ENCODE peak calls at places on chromosome 20, in four cellular contexts. Q is A549, U is H54, C is body of pancreas. W is an unnamed sample.

GRCh38 chr20:1427457-1428054 is 34.7 kb upstream of the FKBP1A start:
- DNase-seq in Q (no peak), U (no peak), C (no peak), W (no peak)

GRCh38 chr20:46087161-46087560 is 2.6 kb downstream of the NCOA5 start:
- DNase-seq in Q (no peak), U (no peak), C (no peak), W (peak)

GRCh38 chr20:16944753-16945152 is 196.6 kb downstream of the OTOR start:
- DNase-seq in Q (no peak), U (no peak), C (no peak), W (no peak)

GRCh38 chr20:44618318-44618731 is 33.2 kb downstream of the ADA start:
- DNase-seq in Q (no peak), U (no peak), C (no peak), W (no peak)

GRCh38 chr20:41632896-41633295 is 14.7 kb upstream of the CHD6 start:
- DNase-seq in Q (no peak), U (no peak), C (no peak), W (no peak)

GRCh38 chr20:24761220-24762065 is 187.6 kb upstream of the CST7 start:
- DNase-seq in Q (no peak), U (no peak), C (no peak), W (no peak)

GRCh38 chr20:23050847-23051627 is 1.6 kb upstream of the THBD start:
- DNase-seq in Q (no peak), U (peak), C (peak), W (peak)

GRCh38 chr20:58906894-58907293 is 54.4 kb downstream of the GNAS start:
- DNase-seq in Q (no peak), U (no peak), C (peak), W (no peak)

GRCh38 chr20:49961413-49961812 is 21.4 kb upstream of the SNAI1 start:
- DNase-seq in Q (no peak), U (no peak), C (no peak), W (no peak)

GRCh38 chr20:11001767-11002540 is 328.2 kb upstream of the JAG1 start:
- DNase-seq in Q (peak), U (peak), C (no peak), W (no peak)

GRCh38 chr20:7792131-7792869 is 148.0 kb downstream of the HAO1 start:
- DNase-seq in Q (no peak), U (no peak), C (no peak), W (no peak)

GRCh38 chr20:38326309-38326708 is 20.0 kb upstream of the LBP start:
- DNase-seq in Q (no peak), U (no peak), C (no peak), W (no peak)

GRCh38 chr20:17499041-17499440 is 32.1 kb downstream of the BFSP1 start:
- DNase-seq in Q (no peak), U (no peak), C (no peak), W (no peak)

GRCh38 chr20:63315240-63315981 is 22.4 kb downstream of the COL20A1 start:
- DNase-seq in Q (no peak), U (no peak), C (peak), W (no peak)

GRCh38 chr20:23350855-23351838 is 556 bp downstream of the NXT1 start:
- DNase-seq in Q (peak), U (no peak), C (peak), W (peak)

GRCh38 chr20:19756756-19757486 is 1.1 kb upstream of the RIN2 start:
- DNase-seq in Q (no peak), U (no peak), C (peak), W (no peak)

GRCh38 chr20:19758888-19759331 is 852 bp downstream of the RIN2 start:
- DNase-seq in Q (peak), U (no peak), C (peak), W (no peak)

GRCh38 chr20:19757487-19757972 is 528 bp upstream of the RIN2 start:
- DNase-seq in Q (peak), U (peak), C (peak), W (no peak)

GRCh38 chr20:19760371-19760721 is 2.3 kb downstream of the RIN2 start:
- DNase-seq in Q (no peak), U (no peak), C (no peak), W (no peak)

DNA sequence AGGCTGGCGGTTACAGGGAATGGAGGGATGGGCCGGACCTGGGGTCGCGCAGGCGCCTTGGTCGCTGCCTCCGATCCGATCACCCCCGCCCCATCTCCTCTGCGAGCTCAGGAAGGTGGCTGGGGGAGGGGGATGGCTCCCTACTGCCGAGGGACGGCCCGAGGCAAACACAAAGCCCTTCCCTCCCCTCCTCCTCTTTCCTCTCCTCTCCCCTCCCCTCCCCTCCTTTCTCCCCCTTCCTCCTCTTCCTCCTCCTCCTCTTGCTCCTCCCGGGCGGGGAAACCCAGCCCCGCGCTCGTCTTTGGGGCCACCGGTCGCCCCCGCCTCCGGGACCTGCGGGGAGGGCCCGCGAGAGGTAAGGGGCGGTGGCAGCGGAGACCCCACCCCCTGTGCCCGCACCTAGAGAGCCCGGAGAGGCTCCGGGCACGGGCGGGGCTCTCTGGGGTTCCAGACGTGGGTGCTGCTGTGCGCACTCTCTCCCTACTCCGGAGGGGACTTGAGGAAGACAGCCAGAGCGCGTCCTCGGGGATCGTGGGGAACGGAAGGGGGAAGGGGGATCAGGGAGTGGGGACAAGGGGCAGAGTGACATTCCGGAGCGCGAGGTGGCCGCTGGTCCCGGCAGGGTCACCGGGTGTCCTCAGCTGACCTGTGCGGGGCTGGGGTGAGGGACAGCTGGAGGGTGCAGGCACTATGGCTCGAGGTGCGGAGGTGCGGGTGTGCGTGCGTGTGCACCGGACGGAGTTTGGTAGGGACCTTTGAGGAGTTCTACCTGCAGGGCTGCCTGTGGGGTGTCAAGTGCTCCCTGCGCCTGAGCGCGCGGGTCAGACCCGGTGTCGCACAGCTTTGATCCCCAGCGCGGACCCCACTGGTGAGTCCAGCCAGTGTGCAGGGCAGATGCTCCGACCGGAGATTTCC is at the start of gene RIN2:
- DNase-seq in Q (peak), U (peak), C (peak), W (peak)
- TF ChIP-seq POLR2A in Q (peak), U (peak), C (no peak), W (no peak)

DNA sequence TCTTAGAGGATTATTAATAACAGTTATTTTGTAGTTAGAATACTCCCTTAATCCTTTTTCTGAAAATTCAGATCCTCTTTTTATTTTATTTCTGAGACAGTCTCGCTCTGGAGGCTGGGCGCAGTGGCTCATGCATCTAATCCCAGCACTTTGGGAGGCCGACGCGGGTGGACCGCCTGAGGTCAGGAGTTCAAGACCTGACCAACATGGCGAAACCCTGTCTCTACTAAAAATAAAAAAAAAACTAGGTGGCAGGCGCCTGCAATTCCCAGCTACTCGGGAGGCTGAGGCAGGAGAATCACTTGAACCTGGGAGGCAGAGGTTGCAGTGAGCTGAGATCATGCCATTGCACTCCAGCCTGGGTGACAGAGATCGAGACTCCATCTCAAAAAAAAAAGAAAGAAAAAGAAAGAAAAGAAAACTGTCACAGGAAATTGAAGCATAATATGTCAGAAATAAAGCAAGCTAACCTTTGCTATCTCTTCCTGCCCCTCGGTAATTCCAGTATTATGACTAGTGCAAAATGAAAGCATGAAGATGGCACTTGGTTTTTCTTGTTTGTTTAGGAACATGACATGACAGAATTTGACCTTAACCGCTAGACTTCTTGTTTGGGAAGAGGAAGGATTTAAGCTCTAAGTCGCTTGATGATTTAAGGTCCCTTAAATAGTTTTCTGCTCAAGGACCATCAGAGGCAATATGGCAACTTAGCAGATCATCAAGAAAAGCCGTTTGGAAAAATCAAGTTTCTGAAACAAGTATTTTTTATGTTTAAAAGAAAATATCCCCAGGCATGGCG is 1.8 kb upstream of the RBM39 start:
- DNase-seq in Q (no peak), U (no peak), C (no peak), W (peak)
- TF ChIP-seq POLR2A in Q (no peak), U (no peak), C (no peak), W (no peak)

GRCh38 chr20:34558320-34559202 is at the start of gene MAP1LC3A:
- DNase-seq in Q (peak), U (peak), C (peak), W (peak)
- TF ChIP-seq POLR2A in Q (peak), U (peak), C (peak), W (peak)

GRCh38 chr20:48627737-48628128 is 200.1 kb downstream of the PREX1 start:
- DNase-seq in Q (no peak), U (no peak), C (peak), W (no peak)
- TF ChIP-seq POLR2A in Q (peak), U (no peak), C (no peak), W (no peak)

GRCh38 chr20:34709836-34710567 is 5.9 kb downstream of the TP53INP2 start:
- DNase-seq in Q (peak), U (peak), C (peak), W (peak)

GRCh38 chr20:34708621-34709043 is 4.5 kb downstream of the TP53INP2 start:
- DNase-seq in Q (peak), U (peak), C (peak), W (peak)

GRCh38 chr20:34710861-34711574 is 6.9 kb downstream of the TP53INP2 start:
- DNase-seq in Q (no peak), U (no peak), C (no peak), W (no peak)

GRCh38 chr20:34710568-34710839 is 6.4 kb downstream of the TP53INP2 start:
- DNase-seq in Q (no peak), U (peak), C (no peak), W (no peak)

DNA sequence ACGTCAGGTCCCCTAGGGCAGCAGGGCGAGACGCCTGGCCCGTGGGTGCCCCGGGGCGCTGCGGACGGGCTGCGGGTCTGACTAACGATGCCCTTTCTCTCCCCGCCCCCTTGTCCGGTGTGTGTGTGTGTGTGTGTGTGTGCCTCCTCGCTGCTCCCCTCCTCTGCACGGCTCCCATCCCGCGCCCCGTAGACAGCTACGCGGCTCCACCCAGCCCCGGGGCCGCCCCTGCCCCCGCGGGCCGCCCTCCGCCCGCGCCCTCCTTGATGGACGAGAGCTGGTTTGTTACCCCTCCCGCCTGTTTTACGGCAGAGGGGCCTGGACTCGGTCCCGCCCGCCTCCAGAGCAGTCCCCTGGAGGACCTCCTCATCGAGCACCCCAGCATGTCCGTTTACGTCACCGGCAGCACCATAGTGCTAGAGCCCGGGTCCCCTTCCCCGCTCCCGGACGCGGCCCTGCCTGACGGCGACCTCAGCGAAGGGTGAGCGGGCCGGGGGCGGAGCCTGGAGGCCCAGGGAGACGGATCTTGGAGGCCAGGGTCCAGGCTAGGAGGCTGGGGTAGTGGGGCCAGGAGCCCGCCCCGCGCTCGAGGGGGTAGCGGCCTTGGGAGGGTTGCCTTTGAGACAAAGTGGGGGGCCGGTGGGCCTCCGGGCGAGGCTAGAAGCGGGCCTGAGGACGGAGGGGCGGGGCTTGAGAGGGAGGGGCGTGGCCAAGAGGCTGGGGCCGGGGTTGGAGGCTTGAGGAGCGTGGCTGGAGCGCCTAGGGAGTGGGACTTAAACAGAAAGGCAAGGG is 5.1 kb downstream of the TP53INP2 start:
- DNase-seq in Q (peak), U (peak), C (peak), W (peak)
- TF ChIP-seq POLR2A in Q (peak), U (no peak), C (no peak), W (peak)

DNA sequence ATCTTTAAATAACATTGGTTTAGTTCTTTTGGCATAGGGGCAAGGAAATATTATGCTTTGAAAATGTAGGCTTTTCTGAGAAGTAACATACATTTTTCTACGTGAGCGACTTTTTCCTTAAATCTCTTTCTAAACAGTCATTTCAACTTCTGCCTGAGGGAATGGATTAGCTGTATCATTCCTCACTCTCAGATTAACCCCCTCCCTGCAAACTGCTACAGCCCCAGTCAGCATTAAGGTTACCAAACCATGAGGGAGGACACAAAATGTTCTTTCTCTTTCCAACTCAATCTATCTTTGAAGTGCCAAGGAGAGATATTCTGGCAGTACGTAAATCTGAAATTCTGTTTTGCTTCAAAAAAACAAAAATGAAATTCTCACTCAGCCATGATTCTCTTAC is 231.3 kb upstream of the FLRT3 start:
- DNase-seq in Q (no peak), U (no peak), C (no peak), W (no peak)
- TF ChIP-seq POLR2A in Q (no peak), U (no peak), C (no peak), W (no peak)

GRCh38 chr20:57474191-57474590 is 50.7 kb downstream of the CTCFL start:
- DNase-seq in Q (no peak), U (no peak), C (no peak), W (no peak)

GRCh38 chr20:57474816-57475215 is 50.1 kb downstream of the CTCFL start:
- DNase-seq in Q (no peak), U (no peak), C (no peak), W (no peak)

GRCh38 chr20:57471496-57472210 is 53.3 kb downstream of the CTCFL start:
- DNase-seq in Q (no peak), U (no peak), C (no peak), W (no peak)

GRCh38 chr20:57475388-57476072 is 49.4 kb downstream of the CTCFL start:
- DNase-seq in Q (no peak), U (no peak), C (no peak), W (no peak)

DNA sequence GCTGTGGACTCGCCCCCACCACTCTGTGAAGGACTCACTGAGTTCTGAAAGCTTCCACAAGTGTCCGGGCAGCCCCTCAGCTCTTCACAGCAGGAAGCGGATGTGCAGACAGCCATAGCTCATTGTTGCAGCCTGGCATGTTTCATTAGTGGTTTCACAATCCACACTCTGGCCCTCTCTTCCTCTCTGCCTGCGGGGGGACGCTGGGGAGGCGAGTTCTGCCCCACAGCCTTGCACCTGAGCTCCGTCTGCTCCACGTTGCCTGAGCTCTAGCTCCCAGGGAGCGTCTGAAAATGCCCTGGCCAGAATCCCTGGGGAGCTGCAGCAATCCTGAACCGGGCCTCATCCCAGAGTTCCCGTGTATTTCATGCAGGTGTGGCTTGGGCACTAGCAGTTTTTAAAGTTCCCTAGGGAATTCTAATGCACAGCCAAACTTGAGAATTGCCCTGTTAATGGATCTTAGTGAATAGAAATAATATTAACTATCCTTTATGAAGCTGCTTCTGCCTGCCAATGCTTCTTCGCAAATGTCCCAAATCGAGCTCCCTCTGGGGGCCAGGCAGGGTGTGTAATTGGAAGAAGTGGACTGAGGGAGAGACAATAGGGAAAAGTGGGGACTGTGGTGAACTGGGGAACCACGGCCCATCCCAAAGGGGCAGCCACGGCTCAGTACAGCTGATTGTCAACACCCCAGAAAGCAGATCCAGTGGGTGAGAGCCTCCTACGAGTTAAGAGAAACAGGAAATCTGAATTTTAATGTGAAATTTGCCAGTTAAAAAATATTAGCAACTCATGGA is 51.5 kb downstream of the CTCFL start:
- DNase-seq in Q (no peak), U (no peak), C (no peak), W (no peak)
- TF ChIP-seq POLR2A in Q (no peak), U (no peak), C (no peak), W (no peak)